ENCODE peak calls at places on chromosomes 2 and 18, in eight cellular contexts. One of them, this sample, is unnamed.

GRCh38 chr18:582465-582864 is 2.3 kb downstream of the CETN1 start:
- DNase-seq in NCI-H1417: no peak
- DNase-seq in naive B cell: no peak
- DNase-seq in DMS53: no peak
- DNase-seq in mucosa of gallbladder: peak; percentile 17
- DNase-seq in NCI-H510A treated with DMSO at 0.1 percent for 48 hours: no peak
- DNase-seq in activated T-cell treated with anti-CD3 and anti-CD28 coated beads, Interleukin-2, amount 50 U/mL, for 1 hour: no peak
- DNase-seq in activated gamma-delta T cell treated with Interleukin-2 at 50 U/mL for 16 hours: no peak
- DNase-seq in this sample: no peak

GRCh38 chr18:22170421-22171262 is 1.3 kb downstream of the GATA6 start:
- DNase-seq in NCI-H1417: peak; percentile 37
- DNase-seq in naive B cell: no peak
- DNase-seq in DMS53: peak; percentile 71
- DNase-seq in mucosa of gallbladder: no peak
- DNase-seq in NCI-H510A treated with DMSO at 0.1 percent for 48 hours: no peak
- DNase-seq in activated T-cell treated with anti-CD3 and anti-CD28 coated beads, Interleukin-2, amount 50 U/mL, for 1 hour: peak; percentile 29
- DNase-seq in activated gamma-delta T cell treated with Interleukin-2 at 50 U/mL for 16 hours: peak; percentile 27
- DNase-seq in this sample: no peak

GRCh38 chr2:212683346-212683745 is 144.7 kb upstream of the ERBB4 start:
- DNase-seq in NCI-H1417: no peak
- DNase-seq in naive B cell: no peak
- DNase-seq in DMS53: peak; percentile 1
- DNase-seq in mucosa of gallbladder: no peak
- DNase-seq in NCI-H510A treated with DMSO at 0.1 percent for 48 hours: no peak
- DNase-seq in activated T-cell treated with anti-CD3 and anti-CD28 coated beads, Interleukin-2, amount 50 U/mL, for 1 hour: no peak
- DNase-seq in activated gamma-delta T cell treated with Interleukin-2 at 50 U/mL for 16 hours: no peak
- DNase-seq in this sample: no peak

GRCh38 chr2:141709756-141710155 is 421.1 kb downstream of the LRP1B start:
- DNase-seq in NCI-H1417: no peak
- DNase-seq in naive B cell: no peak
- DNase-seq in DMS53: no peak
- DNase-seq in mucosa of gallbladder: no peak
- DNase-seq in NCI-H510A treated with DMSO at 0.1 percent for 48 hours: no peak
- DNase-seq in activated T-cell treated with anti-CD3 and anti-CD28 coated beads, Interleukin-2, amount 50 U/mL, for 1 hour: no peak
- DNase-seq in activated gamma-delta T cell treated with Interleukin-2 at 50 U/mL for 16 hours: no peak
- DNase-seq in this sample: no peak

GRCh38 chr18:54127759-54128378 is 96.6 kb downstream of the MBD2 start:
- DNase-seq in NCI-H1417: peak; percentile 88
- DNase-seq in naive B cell: no peak
- DNase-seq in DMS53: peak; percentile 85
- DNase-seq in mucosa of gallbladder: peak; percentile 16
- DNase-seq in NCI-H510A treated with DMSO at 0.1 percent for 48 hours: peak; percentile 34
- DNase-seq in activated T-cell treated with anti-CD3 and anti-CD28 coated beads, Interleukin-2, amount 50 U/mL, for 1 hour: no peak
- DNase-seq in activated gamma-delta T cell treated with Interleukin-2 at 50 U/mL for 16 hours: no peak
- DNase-seq in this sample: no peak

GRCh38 chr2:145724499-145724898 is 1204.6 kb upstream of the ZEB2 start:
- DNase-seq in NCI-H1417: no peak
- DNase-seq in naive B cell: no peak
- DNase-seq in DMS53: no peak
- DNase-seq in mucosa of gallbladder: no peak
- DNase-seq in NCI-H510A treated with DMSO at 0.1 percent for 48 hours: no peak
- DNase-seq in activated T-cell treated with anti-CD3 and anti-CD28 coated beads, Interleukin-2, amount 50 U/mL, for 1 hour: no peak
- DNase-seq in activated gamma-delta T cell treated with Interleukin-2 at 50 U/mL for 16 hours: no peak
- DNase-seq in this sample: no peak

GRCh38 chr2:196718394-196718793 is 78.9 kb downstream of the CCDC150 start:
- DNase-seq in NCI-H1417: no peak
- DNase-seq in naive B cell: no peak
- DNase-seq in DMS53: no peak
- DNase-seq in mucosa of gallbladder: no peak
- DNase-seq in NCI-H510A treated with DMSO at 0.1 percent for 48 hours: no peak
- DNase-seq in activated T-cell treated with anti-CD3 and anti-CD28 coated beads, Interleukin-2, amount 50 U/mL, for 1 hour: no peak
- DNase-seq in activated gamma-delta T cell treated with Interleukin-2 at 50 U/mL for 16 hours: no peak
- DNase-seq in this sample: no peak

GRCh38 chr2:10688921-10689807 is 611 bp downstream of the NOL10 start:
- DNase-seq in NCI-H1417: no peak
- DNase-seq in naive B cell: no peak
- DNase-seq in DMS53: peak; percentile 47
- DNase-seq in mucosa of gallbladder: peak; percentile 12
- DNase-seq in NCI-H510A treated with DMSO at 0.1 percent for 48 hours: no peak
- DNase-seq in activated T-cell treated with anti-CD3 and anti-CD28 coated beads, Interleukin-2, amount 50 U/mL, for 1 hour: no peak
- DNase-seq in activated gamma-delta T cell treated with Interleukin-2 at 50 U/mL for 16 hours: peak; percentile 8
- DNase-seq in this sample: no peak

GRCh38 chr2:205273627-205274026 is 408.7 kb upstream of the NRP2 start:
- DNase-seq in NCI-H1417: peak; percentile 15
- DNase-seq in naive B cell: no peak
- DNase-seq in DMS53: peak; percentile 92
- DNase-seq in mucosa of gallbladder: peak; percentile 15
- DNase-seq in NCI-H510A treated with DMSO at 0.1 percent for 48 hours: no peak
- DNase-seq in activated T-cell treated with anti-CD3 and anti-CD28 coated beads, Interleukin-2, amount 50 U/mL, for 1 hour: no peak
- DNase-seq in activated gamma-delta T cell treated with Interleukin-2 at 50 U/mL for 16 hours: no peak
- DNase-seq in this sample: no peak

GRCh38 chr2:218618102-218618860 is 10.6 kb downstream of the PLCD4 start:
- DNase-seq in NCI-H1417: no peak
- DNase-seq in naive B cell: no peak
- DNase-seq in DMS53: peak; percentile 38
- DNase-seq in mucosa of gallbladder: no peak
- DNase-seq in NCI-H510A treated with DMSO at 0.1 percent for 48 hours: no peak
- DNase-seq in activated T-cell treated with anti-CD3 and anti-CD28 coated beads, Interleukin-2, amount 50 U/mL, for 1 hour: no peak
- DNase-seq in activated gamma-delta T cell treated with Interleukin-2 at 50 U/mL for 16 hours: no peak
- DNase-seq in this sample: no peak

GRCh38 chr2:212940816-212941215 is 210.6 kb downstream of the IKZF2 start:
- DNase-seq in NCI-H1417: peak; percentile 91
- DNase-seq in naive B cell: no peak
- DNase-seq in DMS53: peak; percentile 89
- DNase-seq in mucosa of gallbladder: peak; percentile 77
- DNase-seq in NCI-H510A treated with DMSO at 0.1 percent for 48 hours: peak; percentile 93
- DNase-seq in activated T-cell treated with anti-CD3 and anti-CD28 coated beads, Interleukin-2, amount 50 U/mL, for 1 hour: no peak
- DNase-seq in activated gamma-delta T cell treated with Interleukin-2 at 50 U/mL for 16 hours: no peak
- DNase-seq in this sample: no peak

This sample was measured in activated naive CD8-positive, alpha-beta T cell treated with anti-CD3 and anti-CD28 coated beads, Interleukin-2, amount 50 U/mL, for 16 hours.